ENCODE peak calls at places on chromosomes 2 and 18, in six cellular contexts. W, V, K, Q, Z and F are unnamed samples.

GRCh38 chr2:41934323-41935003 is 113.4 kb upstream of the PKDCC start:
- DNase-seq in W (peak), V (no peak), K (peak), Q (peak), Z (no peak), F (no peak)

GRCh38 chr2:188518391-188518790 is 226.7 kb downstream of the GULP1 start:
- DNase-seq in W (peak), V (no peak), K (no peak), Q (no peak), Z (no peak), F (no peak)

GRCh38 chr2:32882911-32883810 is 63.6 kb upstream of the LTBP1 start:
- DNase-seq in W (no peak), V (no peak), K (no peak), Q (no peak), Z (no peak), F (no peak)

GRCh38 chr2:67872481-67872880 is 190.3 kb downstream of the C1D start:
- DNase-seq in W (peak), V (no peak), K (no peak), Q (no peak), Z (no peak), F (no peak)

GRCh38 chr2:136122654-136123053 is 4.7 kb upstream of the CXCR4 start:
- DNase-seq in W (no peak), V (no peak), K (no peak), Q (no peak), Z (no peak), F (no peak)

GRCh38 chr2:205763708-205764501 is 81.6 kb downstream of the NRP2 start:
- DNase-seq in W (peak), V (peak), K (peak), Q (no peak), Z (peak), F (no peak)

GRCh38 chr18:11407900-11408299 is 201.5 kb upstream of the SLC35G4 start:
- DNase-seq in W (peak), V (no peak), K (no peak), Q (no peak), Z (no peak), F (no peak)

GRCh38 chr18:28189400-28190239 is 12.7 kb upstream of the CDH2 start:
- DNase-seq in W (peak), V (no peak), K (no peak), Q (peak), Z (no peak), F (peak)

GRCh38 chr18:68436485-68436884 is 278.4 kb downstream of the TMX3 start:
- DNase-seq in W (peak), V (no peak), K (no peak), Q (no peak), Z (no peak), F (no peak)

GRCh38 chr2:61640406-61640805 is 102.2 kb upstream of the XPO1 start:
- DNase-seq in W (no peak), V (no peak), K (no peak), Q (no peak), Z (no peak), F (no peak)

GRCh38 chr2:61647044-61647443 is 108.9 kb upstream of the XPO1 start:
- DNase-seq in W (no peak), V (no peak), K (no peak), Q (no peak), Z (no peak), F (no peak)

GRCh38 chr2:61645911-61646310 is 107.8 kb upstream of the XPO1 start:
- DNase-seq in W (peak), V (no peak), K (no peak), Q (no peak), Z (no peak), F (no peak)
- H3K27ac ChIP-seq in W (peak), V (no peak), K (no peak), Q (no peak), Z (no peak), F (no peak)

GRCh38 chr2:1516798-1517060 is 103.5 kb downstream of the TPO start:
- DNase-seq in W (no peak), V (no peak), K (no peak), Q (no peak), Z (no peak), F (no peak)
- H3K27ac ChIP-seq in W (no peak), V (no peak), K (no peak), Q (no peak), Z (no peak), F (no peak)

GRCh38 chr18:8699948-8700347 is 5.4 kb upstream of the MTCL1 start:
- DNase-seq in W (peak), V (no peak), K (no peak), Q (no peak), Z (no peak), F (no peak)

GRCh38 chr18:8699126-8699525 is 6.2 kb upstream of the MTCL1 start:
- DNase-seq in W (peak), V (no peak), K (no peak), Q (no peak), Z (no peak), F (no peak)

GRCh38 chr18:8695932-8696510 is 9.3 kb upstream of the MTCL1 start:
- DNase-seq in W (no peak), V (no peak), K (no peak), Q (no peak), Z (no peak), F (no peak)

GRCh38 chr18:8694891-8695290 is 10.5 kb upstream of the MTCL1 start:
- DNase-seq in W (no peak), V (no peak), K (no peak), Q (no peak), Z (no peak), F (no peak)

GRCh38 chr18:8696749-8697211 is 8.6 kb upstream of the MTCL1 start:
- DNase-seq in W (peak), V (peak), K (peak), Q (peak), Z (no peak), F (peak)
- H3K27ac ChIP-seq in W (no peak), V (no peak), K (no peak), Q (no peak), Z (no peak), F (no peak)

DNA sequence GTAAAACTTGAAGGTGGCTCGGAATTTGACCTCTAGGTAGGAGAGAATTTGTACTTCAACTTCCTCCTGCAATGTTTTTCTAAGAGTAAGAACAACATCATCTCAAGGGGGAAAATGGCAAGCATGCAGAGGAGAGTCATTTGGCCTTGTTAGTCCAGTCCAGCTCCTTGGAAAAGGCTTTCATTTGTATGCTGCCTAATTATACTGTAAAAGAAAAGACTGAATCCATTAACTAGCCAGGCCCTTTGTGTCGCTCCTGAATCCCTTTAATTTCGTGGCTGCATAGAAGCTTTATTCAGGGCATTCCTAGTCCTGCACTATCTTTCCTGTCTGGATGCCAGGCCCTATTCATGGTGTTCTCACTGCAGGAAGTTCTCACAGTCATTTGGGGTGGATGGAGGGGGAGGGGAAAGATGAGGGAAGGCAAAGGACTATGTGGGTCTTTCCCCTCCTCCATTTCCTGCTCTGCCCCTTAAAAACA is 36.0 kb downstream of the PHLPP1 start:
- DNase-seq in W (peak), V (no peak), K (peak), Q (no peak), Z (no peak), F (peak)
- H3K27ac ChIP-seq in W (no peak), V (no peak), K (no peak), Q (peak), Z (no peak), F (peak)

GRCh38 chr18:9642799-9643445 is 28.6 kb upstream of the PPP4R1 start:
- DNase-seq in W (peak), V (no peak), K (no peak), Q (no peak), Z (no peak), F (no peak)
- H3K27ac ChIP-seq in W (peak), V (no peak), K (peak), Q (no peak), Z (peak), F (no peak)